ENCODE peak calls at places on chromosome 12, in nine cellular contexts. C is lower leg skin, D is heart right ventricle, J is astrocyte of the cerebellum, R is left colon, M is HuH-7, A is SW 1271, W is aorta, I is T-helper 1 cell. H is an unnamed sample.

GRCh38 chr12:11861864-11862600 is 208.7 kb upstream of the BCL2L14 start:
- DNase-seq in W (no peak), I (no peak), C (no peak), J (no peak), M (no peak), R (no peak), A (no peak), D (no peak), H (no peak)

GRCh38 chr12:5912011-5912410 is 33.0 kb downstream of the ANO2 start:
- DNase-seq in W (no peak), M (no peak), R (no peak), J (no peak), A (no peak), D (no peak), C (peak), I (no peak), H (no peak)

GRCh38 chr12:50825372-50825838 is 17.3 kb upstream of the TMPRSS12 start:
- DNase-seq in I (no peak), D (no peak), R (no peak), J (peak), A (peak), C (no peak), W (no peak), M (no peak), H (no peak)

GRCh38 chr12:98803468-98804209 is 158.5 kb downstream of the APAF1 start:
- DNase-seq in D (no peak), J (no peak), R (no peak), C (no peak), M (no peak), A (no peak), I (no peak), W (no peak), H (no peak)

GRCh38 chr12:89999699-90000505 is 291.3 kb upstream of the ATP2B1 start:
- DNase-seq in W (no peak), C (no peak), R (no peak), I (no peak), A (peak), J (no peak), M (no peak), D (no peak), H (no peak)

GRCh38 chr12:56020437-56021189 is at the start of gene IKZF4:
- DNase-seq in J (no peak), W (peak), R (peak), D (peak), A (no peak), I (no peak), M (no peak), C (no peak), H (no peak)

GRCh38 chr12:53267309-53268008 is 640 bp upstream of the ESPL1 start:
- DNase-seq in C (no peak), M (no peak), A (no peak), I (no peak), W (peak), D (no peak), R (peak), J (no peak), H (no peak)

GRCh38 chr12:125185740-125186470 is 120.7 kb downstream of the AACS start:
- DNase-seq in C (no peak), W (peak), D (peak), M (peak), I (no peak), R (peak), A (peak), J (peak), H (peak)

GRCh38 chr12:54352022-54352531 is 12.2 kb downstream of the GPR84 start:
- DNase-seq in D (peak), A (no peak), I (no peak), W (peak), J (peak), M (no peak), R (peak), C (no peak), H (no peak)

GRCh38 chr12:32893008-32893407 is 3.6 kb downstream of the PKP2 start:
- DNase-seq in C (no peak), M (peak), J (no peak), I (no peak), R (no peak), A (no peak), D (no peak), W (no peak), H (no peak)

GRCh38 chr12:107167756-107168155 is 74.4 kb upstream of the CRY1 start:
- DNase-seq in M (no peak), C (no peak), D (no peak), W (no peak), I (no peak), J (no peak), A (no peak), R (no peak), H (no peak)

GRCh38 chr12:116142936-116143882 is 134.3 kb downstream of the MED13L start:
- DNase-seq in W (no peak), A (peak), J (no peak), I (no peak), D (no peak), C (no peak), M (no peak), R (no peak), H (no peak)

GRCh38 chr12:115870527-115870926 is 407.0 kb downstream of the MED13L start:
- DNase-seq in R (no peak), D (peak), M (no peak), W (no peak), C (no peak), J (no peak), I (no peak), A (no peak), H (no peak)

GRCh38 chr12:64098709-64099354 is 123.3 kb downstream of the KICS2 start:
- DNase-seq in I (no peak), A (no peak), J (no peak), R (no peak), C (no peak), W (no peak), M (no peak), D (no peak), H (no peak)

GRCh38 chr12:120939954-120940353 is 35.8 kb upstream of the SPPL3 start:
- DNase-seq in D (no peak), M (no peak), I (no peak), A (no peak), W (no peak), J (no peak), C (no peak), R (no peak), H (no peak)

GRCh38 chr12:123987022-123987421 is 14.0 kb downstream of the ZNF664 start:
- DNase-seq in M (no peak), J (no peak), I (no peak), R (no peak), C (no peak), W (no peak), D (no peak), A (no peak), H (no peak)

GRCh38 chr12:96056646-96057455 is 21.5 kb upstream of the LTA4H start:
- DNase-seq in R (no peak), C (peak), I (no peak), A (no peak), W (no peak), M (no peak), D (no peak), J (no peak), H (no peak)

GRCh38 chr12:2431810-2432209 is 363.0 kb upstream of the FKBP4 start:
- DNase-seq in J (no peak), W (no peak), I (no peak), A (no peak), R (peak), M (no peak), C (no peak), D (no peak), H (no peak)

GRCh38 chr12:42396473-42397259 is 70.7 kb downstream of the PPHLN1 start:
- DNase-seq in R (no peak), C (no peak), W (no peak), M (no peak), D (no peak), J (no peak), A (no peak), I (no peak), H (no peak)

GRCh38 chr12:10393291-10393690 is 3.5 kb upstream of the KLRK1 start:
- DNase-seq in I (no peak), M (no peak), A (no peak), C (no peak), W (no peak), D (no peak), J (no peak), R (no peak), H (no peak)

GRCh38 chr12:14238224-14238792 is 127.2 kb upstream of the ATF7IP start:
- DNase-seq in W (no peak), J (peak), I (no peak), D (no peak), A (peak), M (no peak), R (no peak), C (no peak), H (no peak)

GRCh38 chr12:103373088-103373523 is 122.7 kb downstream of the C12orf42 start:
- DNase-seq in J (no peak), M (no peak), D (no peak), W (no peak), R (peak), C (no peak), I (no peak), A (no peak), H (no peak)

GRCh38 chr12:47753021-47754001 is 5.4 kb downstream of the RAPGEF3 start:
- DNase-seq in I (no peak), A (no peak), J (no peak), R (peak), D (peak), C (peak), W (peak), M (no peak), H (peak)

GRCh38 chr12:52789637-52790426 is 6.1 kb downstream of the KRT3 start:
- DNase-seq in D (no peak), A (no peak), C (no peak), J (no peak), R (peak), I (no peak), W (no peak), M (no peak), H (peak)

GRCh38 chr12:108884116-108885012 is 4.5 kb downstream of the DAO start:
- DNase-seq in M (peak), R (peak), A (peak), I (peak), J (no peak), D (peak), W (peak), C (no peak), H (peak)

GRCh38 chr12:75579552-75579951 is 68.1 kb upstream of the KRR1 start:
- DNase-seq in I (no peak), R (no peak), A (no peak), W (no peak), C (no peak), J (no peak), M (no peak), D (no peak), H (no peak)

GRCh38 chr12:21773799-21774198 is 707 bp downstream of the KCNJ8 start:
- DNase-seq in I (no peak), R (no peak), C (no peak), J (no peak), W (no peak), A (no peak), D (no peak), M (no peak), H (no peak)

H was measured in spleen.